ENCODE peak calls at places on chromosomes 5 and 9, in ten cellular contexts. I, E, M, W, O, F, Y, C, S and B are unnamed samples.

GRCh38 chr9:86599565-86599964 is 245.4 kb upstream of the TUT7 start:
- DNase-seq in I (no peak), W (no peak), Y (no peak), C (no peak), E (no peak), O (no peak), S (no peak), F (no peak), M (no peak), B (no peak)

GRCh38 chr9:127417130-127418036 is 6.8 kb upstream of the ZNF79 start:
- DNase-seq in F (no peak), M (no peak), E (no peak), C (peak; percentile 57), W (no peak), Y (no peak), I (no peak), O (no peak), S (no peak), B (no peak)

GRCh38 chr5:173733831-173734491 is 117.5 kb upstream of the BOD1 start:
- DNase-seq in I (no peak), S (no peak), E (no peak), O (peak; percentile 82), W (no peak), C (no peak), F (no peak), M (no peak), Y (peak; percentile 40), B (no peak)

GRCh38 chr5:35919191-35919590 is 19.2 kb downstream of the CAPSL start:
- DNase-seq in W (no peak), M (no peak), O (no peak), Y (no peak), F (no peak), E (no peak), I (no peak), C (no peak), S (no peak), B (no peak)

GRCh38 chr9:95104088-95104960 is 213.2 kb downstream of the FANCC start:
- DNase-seq in S (no peak), M (no peak), I (no peak), F (no peak), W (no peak), O (no peak), Y (no peak), C (peak; percentile 77), E (no peak), B (no peak)

GRCh38 chr5:131640043-131640856 is 5.2 kb upstream of the RAPGEF6 start:
- DNase-seq in E (peak; percentile 6), I (no peak), C (no peak), Y (no peak), S (no peak), O (no peak), F (peak; percentile 60), M (no peak), W (no peak), B (no peak)

GRCh38 chr5:56176155-56176798 is 56.9 kb downstream of the ANKRD55 start:
- DNase-seq in O (no peak), C (no peak), M (no peak), I (no peak), S (no peak), F (no peak), Y (no peak), W (no peak), E (no peak), B (no peak)

GRCh38 chr9:131721096-131721495 is 18.8 kb downstream of the RAPGEF1 start:
- DNase-seq in F (no peak), W (no peak), Y (no peak), S (no peak), E (no peak), O (peak; percentile 58), C (no peak), I (no peak), M (no peak), B (no peak)

GRCh38 chr9:131091352-131091992 is 4.9 kb upstream of the AIF1L start:
- DNase-seq in E (no peak), O (no peak), F (no peak), W (no peak), S (peak; percentile 70), Y (no peak), I (no peak), C (no peak), M (no peak), B (no peak)

GRCh38 chr5:179130101-179130681 is 70.0 kb downstream of the ZNF354C start:
- DNase-seq in O (peak; percentile 68), S (no peak), M (no peak), C (no peak), Y (no peak), E (no peak), I (no peak), F (no peak), W (no peak), B (no peak)

GRCh38 chr5:139141841-139142240 is 56.3 kb downstream of the SIL1 start:
- DNase-seq in M (peak; percentile 87), O (no peak), S (peak; percentile 87), I (peak; percentile 45), W (no peak), F (no peak), C (no peak), Y (peak; percentile 59), E (no peak), B (no peak)

GRCh38 chr9:8725635-8726034 is 926.1 kb upstream of the DMAC1 start:
- DNase-seq in M (no peak), C (no peak), I (no peak), Y (no peak), O (no peak), E (no peak), S (no peak), F (no peak), W (no peak), B (no peak)

GRCh38 chr5:154714271-154714986 is 40.7 kb upstream of the LARP1 start:
- DNase-seq in S (peak; percentile 46), I (no peak), M (peak; percentile 48), E (no peak), W (peak; percentile 28), C (no peak), Y (peak; percentile 49), O (no peak), F (no peak), B (no peak)

GRCh38 chr5:136055612-136056302 is 27.0 kb downstream of the TGFBI start:
- DNase-seq in F (no peak), C (no peak), Y (no peak), I (no peak), O (peak; percentile 47), W (no peak), S (no peak), M (no peak), E (no peak), B (no peak)
- H3K4me1 ChIP-seq in F (no peaks in the 10 kb centered on the region), C (peaks cover 18% of the 10 kb centered on the region), Y (peaks cover 28% of the 10 kb centered on the region), I (peaks cover 51% of the 10 kb centered on the region), O (peaks cover 4% of the 10 kb centered on the region), W (peaks cover 8% of the 10 kb centered on the region), S (peaks cover 51% of the 10 kb centered on the region), M (no peaks in the 10 kb centered on the region), E (no peaks in the 10 kb centered on the region), B (no peaks in the 10 kb centered on the region)

DNA sequence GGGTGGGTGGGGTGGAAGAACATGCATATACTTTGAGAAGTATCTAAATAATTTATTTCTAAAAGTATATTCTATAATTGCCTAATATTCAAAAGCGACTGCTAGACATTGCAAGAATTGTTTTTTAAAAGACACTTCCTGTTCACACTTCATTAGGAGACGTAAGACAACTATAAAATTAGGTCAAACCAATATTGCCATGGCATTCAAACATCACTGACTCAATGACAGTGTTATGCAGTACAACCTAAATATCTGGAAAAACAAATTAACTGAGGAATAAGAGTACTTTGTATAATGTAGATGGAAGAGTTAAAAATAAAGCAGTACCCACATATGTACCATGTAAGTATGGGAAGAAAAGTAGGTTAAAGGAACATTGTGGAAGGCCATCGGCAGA is 4.5 kb downstream of the CCNH start:
- DNase-seq in M (no peak), F (no peak), O (no peak), S (no peak), I (no peak), Y (no peak), W (no peak), C (no peak), E (no peak), B (no peak)
- H3K4me3 ChIP-seq in M (no peak overlapping the region), F (no peak overlapping the region), O (no peak overlapping the region), S (no peak overlapping the region), I (no peak overlapping the region), Y (no peak overlapping the region), W (no peak overlapping the region), C (no peak overlapping the region), E (peak overlapping the region; percentile 45), B (no peak overlapping the region)

GRCh38 chr5:57683036-57683600 is 200.5 kb upstream of the ACTBL2 start:
- DNase-seq in F (no peak), W (no peak), S (no peak), M (no peak), O (no peak), C (no peak), I (no peak), E (no peak), Y (no peak), B (no peak)
- H3K27ac ChIP-seq in F (no peak overlapping the region), W (no peak overlapping the region), S (no peak overlapping the region), M (no peak overlapping the region), O (no peak overlapping the region), C (no peak overlapping the region), I (no peak overlapping the region), E (no peak overlapping the region), Y (no peak overlapping the region), B (no peak overlapping the region)

GRCh38 chr9:134192311-134192950 is 28.1 kb upstream of the RNU6ATAC start:
- DNase-seq in M (peak; percentile 8), W (no peak), E (no peak), Y (no peak), F (no peak), C (peak; percentile 24), I (no peak), S (no peak), O (peak; percentile 51), B (no peak)
- H3K4me1 ChIP-seq in M (no peaks in the 10 kb centered on the region), W (no peaks in the 10 kb centered on the region), E (peaks cover 17% of the 10 kb centered on the region), Y (peaks cover 11% of the 10 kb centered on the region), F (peaks cover 11% of the 10 kb centered on the region), C (no peaks in the 10 kb centered on the region), I (peaks cover 11% of the 10 kb centered on the region), S (peaks cover 13% of the 10 kb centered on the region), O (peaks cover 9% of the 10 kb centered on the region), B (peaks cover 11% of the 10 kb centered on the region)

DNA sequence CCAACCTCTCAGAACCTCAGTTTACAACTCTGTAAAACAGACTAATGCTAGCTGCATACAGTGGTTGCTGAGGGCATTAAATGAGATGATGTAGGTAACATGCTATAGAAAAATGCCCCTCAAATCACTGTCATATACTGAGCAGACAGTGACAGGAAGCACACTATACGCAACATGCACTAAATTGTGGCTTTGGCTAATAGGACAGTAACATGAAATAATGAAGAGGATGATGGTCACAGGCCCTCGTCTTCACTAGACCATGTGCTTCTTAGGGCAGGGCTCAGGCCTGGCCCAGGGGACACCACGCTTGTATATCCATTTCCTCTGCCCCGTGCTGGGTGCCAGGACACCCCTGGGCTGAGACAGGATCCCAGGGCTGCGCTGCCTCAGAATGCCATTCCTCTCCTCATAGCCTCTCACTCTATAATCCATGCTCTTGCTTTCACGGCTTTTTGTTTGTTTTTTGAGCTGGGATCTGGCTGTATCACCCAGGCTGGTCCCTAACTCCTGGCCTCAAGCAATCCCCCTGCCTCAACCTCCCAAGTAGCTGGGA is 18.9 kb downstream of the CSF1R start:
- DNase-seq in M (no peak), O (no peak), I (no peak), E (no peak), F (no peak), C (no peak), Y (no peak), S (no peak), W (no peak), B (no peak)
- H3K4me3 ChIP-seq in M (no peak overlapping the region), O (no peak overlapping the region), I (no peak overlapping the region), E (no peak overlapping the region), F (no peak overlapping the region), C (no peak overlapping the region), Y (no peak overlapping the region), S (no peak overlapping the region), W (no peak overlapping the region), B (no peak overlapping the region)